ENCODE peak calls at places on chromosomes 7 and 10, in five cellular contexts. U is A549, N is K562, G is GM12878, H is HepG2. S is an unnamed sample.
A peak's percentile ranks its signal among the peaks of the same experiment; 100 is the strongest.

GRCh38 chr7:48090095-48090805 is 1.2 kb downstream of the UPP1 start:
- DNase-seq in U (peak; percentile 41), N (no peak), G (no peak), H (no peak), S (peak; percentile 77)

GRCh38 chr7:7895004-7895650 is 73.5 kb upstream of the GLCCI1 start:
- DNase-seq in U (no peak), N (no peak), G (no peak), H (no peak), S (no peak)

GRCh38 chr10:74011762-74012161 is 13.8 kb downstream of the VCL start:
- DNase-seq in U (peak; percentile 46), N (no peak), G (no peak), H (no peak), S (no peak)

GRCh38 chr7:37921876-37922275 is 1.4 kb downstream of the EPDR1 start:
- DNase-seq in U (no peak), N (no peak), G (no peak), H (no peak), S (no peak)

GRCh38 chr10:86706401-86706841 is 38.1 kb downstream of the LDB3 start:
- DNase-seq in U (no peak), N (no peak), G (no peak), H (no peak), S (no peak)

GRCh38 chr7:128172151-128172550 is 68.9 kb upstream of the LEP start:
- DNase-seq in U (no peak), N (no peak), G (no peak), H (no peak), S (peak; percentile 41)

GRCh38 chr7:6276911-6277408 is 4.5 kb upstream of the CYTH3 start:
- DNase-seq in U (no peak), N (no peak), G (no peak), H (no peak), S (no peak)

GRCh38 chr7:5423272-5423843 is at the start of gene TNRC18:
- DNase-seq in U (no peak), N (peak; percentile 50), G (no peak), H (no peak), S (no peak)

GRCh38 chr10:99276848-99277486 is 41.3 kb upstream of the HPSE2 start:
- DNase-seq in U (peak; percentile 56), N (peak; percentile 6), G (no peak), H (peak; percentile 17), S (peak; percentile 57)

GRCh38 chr7:132528695-132529094 is 47.6 kb downstream of the PLXNA4 start:
- DNase-seq in U (no peak), N (no peak), G (no peak), H (no peak), S (no peak)

GRCh38 chr10:110153396-110153795 is 54.0 kb upstream of the MXI1 start:
- DNase-seq in U (no peak), N (no peak), G (no peak), H (no peak), S (no peak)

GRCh38 chr7:4727914-4728705 is 46.0 kb downstream of the FOXK1 start:
- DNase-seq in U (no peak), N (no peak), G (no peak), H (no peak), S (no peak)

DNA sequence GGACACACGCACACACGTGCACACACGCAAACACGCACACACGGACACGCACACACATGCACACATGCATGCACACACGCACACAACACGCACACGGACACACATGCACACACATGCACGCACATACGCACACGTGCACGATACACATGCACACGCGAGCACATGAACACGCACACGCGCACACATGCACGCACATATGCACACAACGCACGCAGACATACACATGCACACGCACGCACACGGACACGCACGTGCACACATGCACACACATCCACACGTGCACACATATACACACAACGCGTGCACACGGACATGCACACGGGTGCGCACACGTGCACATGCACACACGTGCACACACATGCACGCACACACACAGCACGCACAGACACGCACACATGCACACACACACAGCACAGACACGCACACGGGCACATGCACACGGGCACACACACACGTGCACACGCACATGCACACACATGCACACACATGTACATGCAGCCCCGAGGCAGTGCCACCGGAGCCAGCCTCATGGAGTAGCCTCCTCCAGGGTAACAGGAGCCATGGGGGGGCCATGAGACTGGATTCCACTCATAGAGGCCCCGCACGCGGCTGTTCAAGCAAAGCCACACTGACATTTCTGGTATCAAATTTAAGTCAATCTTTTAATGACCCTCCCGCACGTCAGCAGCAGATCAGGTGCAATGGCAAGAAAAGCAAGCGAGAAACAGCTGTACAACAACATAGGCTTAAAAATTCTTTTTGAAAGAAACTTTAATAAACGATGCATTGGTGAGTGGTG is 17.2 kb upstream of the GPER1 start:
- DNase-seq in U (peak; percentile 16), N (no peak), G (no peak), H (no peak), S (no peak)
- TF ChIP-seq JUNB in U (no peak), N (no peak), G (no peak), H (no peak), S (no peak)

GRCh38 chr10:84177541-84178386 is 4.2 kb downstream of the GPR15LG start:
- DNase-seq in U (no peak), N (no peak), G (no peak), H (no peak), S (no peak)

GRCh38 chr10:84175436-84175835 is 1.8 kb downstream of the GPR15LG start:
- DNase-seq in U (no peak), N (no peak), G (no peak), H (no peak), S (no peak)

GRCh38 chr10:84178387-84178697 is 4.7 kb downstream of the GPR15LG start:
- DNase-seq in U (no peak), N (no peak), G (no peak), H (no peak), S (no peak)

GRCh38 chr10:84176351-84176750 is 2.8 kb downstream of the GPR15LG start:
- DNase-seq in U (no peak), N (no peak), G (no peak), H (no peak), S (no peak)

DNA sequence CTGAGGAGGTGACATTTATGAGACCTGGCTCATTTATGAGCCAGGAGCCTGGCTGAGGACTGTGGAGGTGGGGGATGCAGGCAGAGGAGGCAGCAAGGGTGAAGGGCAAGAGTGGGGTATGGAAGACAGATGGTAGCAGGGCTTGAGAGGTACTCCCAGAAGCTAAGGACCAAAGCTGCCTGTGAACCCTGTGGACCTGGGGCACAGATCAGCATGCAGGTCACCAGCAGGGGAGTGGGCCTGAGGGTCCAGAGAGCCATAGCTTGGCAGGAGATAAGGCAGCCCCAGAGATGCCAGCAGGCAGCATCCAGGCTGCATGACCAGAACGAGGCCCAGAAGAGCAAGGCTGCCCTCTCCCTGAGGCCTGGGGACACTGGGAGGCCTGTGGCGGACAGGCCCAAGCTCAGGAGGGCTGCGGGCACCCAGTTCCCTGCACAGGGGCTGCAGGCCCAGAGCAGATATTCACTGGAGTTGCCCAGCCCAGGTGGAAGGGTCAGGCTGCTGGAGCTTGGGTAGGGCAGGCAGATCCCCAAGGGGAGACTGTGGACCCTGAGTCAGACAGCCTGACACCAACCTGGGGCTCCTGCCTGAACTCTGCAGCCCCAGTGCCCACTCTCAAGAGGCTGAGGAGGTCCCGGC is 3.4 kb downstream of the GPR15LG start:
- DNase-seq in U (no peak), N (no peak), G (no peak), H (no peak), S (no peak)
- TF ChIP-seq JUNB in U (no peak), N (no peak), G (no peak), H (no peak), S (no peak)

DNA sequence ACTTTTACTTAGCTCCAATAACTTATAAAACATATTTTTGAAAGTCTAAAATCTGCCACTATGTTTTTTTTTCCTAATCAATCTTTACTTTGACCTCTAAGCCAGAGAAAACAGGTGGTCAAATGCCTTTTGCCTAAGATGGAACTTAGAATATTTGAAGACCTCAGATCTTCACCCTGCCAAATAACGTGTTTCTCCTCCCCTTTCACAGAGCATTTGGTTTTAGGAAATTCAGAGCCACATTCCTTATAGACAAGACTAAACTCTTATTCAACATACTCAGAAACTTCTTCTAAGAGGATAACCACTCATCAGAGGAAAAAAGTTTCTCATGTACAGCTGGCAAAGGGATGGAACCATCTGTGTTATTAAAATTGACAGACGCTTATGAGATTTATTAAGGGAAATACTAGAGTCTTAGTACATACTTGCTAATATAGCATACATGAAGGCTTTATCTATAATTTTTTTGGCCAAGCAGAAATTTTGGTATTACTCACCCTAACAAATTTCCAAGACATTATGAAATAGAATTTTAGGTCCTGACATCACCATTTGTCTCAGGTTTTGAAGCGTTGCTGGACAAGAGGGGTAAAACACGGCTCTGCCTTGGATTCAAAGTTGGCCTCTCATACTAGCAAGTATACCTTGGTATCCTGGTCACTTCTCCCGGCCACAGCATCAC is 2.6 kb upstream of the EGFR start:
- DNase-seq in U (no peak), N (no peak), G (no peak), H (no peak), S (no peak)
- TF ChIP-seq JUNB in U (no peak), N (no peak), G (no peak), H (no peak), S (no peak)

GRCh38 chr10:97888641-97889262 is 39.1 kb downstream of the GOLGA7B start:
- DNase-seq in U (peak; percentile 74), N (peak; percentile 43), G (no peak), H (no peak), S (peak; percentile 56)

GRCh38 chr10:97888134-97888533 is 38.5 kb downstream of the GOLGA7B start:
- DNase-seq in U (no peak), N (no peak), G (no peak), H (no peak), S (no peak)

GRCh38 chr10:97883092-97883485 is 33.4 kb downstream of the GOLGA7B start:
- DNase-seq in U (no peak), N (no peak), G (no peak), H (no peak), S (no peak)

GRCh38 chr10:97887399-97887798 is 37.8 kb downstream of the GOLGA7B start:
- DNase-seq in U (no peak), N (peak; percentile 29), G (no peak), H (no peak), S (no peak)

GRCh38 chr10:97886264-97886663 is 36.6 kb downstream of the GOLGA7B start:
- DNase-seq in U (no peak), N (no peak), G (no peak), H (no peak), S (no peak)
- TF ChIP-seq JUNB in U (no peak), N (no peak), G (no peak), H (no peak), S (no peak)

GRCh38 chr7:99733448-99733847 is 1.5 kb downstream of the CYP3A7 start:
- DNase-seq in U (peak; percentile 29), N (peak; percentile 49), G (no peak), H (peak; percentile 42), S (peak; percentile 62)
- TF ChIP-seq JUNB in U (no peak), N (no peak), G (no peak), H (no peak), S (no peak)

DNA sequence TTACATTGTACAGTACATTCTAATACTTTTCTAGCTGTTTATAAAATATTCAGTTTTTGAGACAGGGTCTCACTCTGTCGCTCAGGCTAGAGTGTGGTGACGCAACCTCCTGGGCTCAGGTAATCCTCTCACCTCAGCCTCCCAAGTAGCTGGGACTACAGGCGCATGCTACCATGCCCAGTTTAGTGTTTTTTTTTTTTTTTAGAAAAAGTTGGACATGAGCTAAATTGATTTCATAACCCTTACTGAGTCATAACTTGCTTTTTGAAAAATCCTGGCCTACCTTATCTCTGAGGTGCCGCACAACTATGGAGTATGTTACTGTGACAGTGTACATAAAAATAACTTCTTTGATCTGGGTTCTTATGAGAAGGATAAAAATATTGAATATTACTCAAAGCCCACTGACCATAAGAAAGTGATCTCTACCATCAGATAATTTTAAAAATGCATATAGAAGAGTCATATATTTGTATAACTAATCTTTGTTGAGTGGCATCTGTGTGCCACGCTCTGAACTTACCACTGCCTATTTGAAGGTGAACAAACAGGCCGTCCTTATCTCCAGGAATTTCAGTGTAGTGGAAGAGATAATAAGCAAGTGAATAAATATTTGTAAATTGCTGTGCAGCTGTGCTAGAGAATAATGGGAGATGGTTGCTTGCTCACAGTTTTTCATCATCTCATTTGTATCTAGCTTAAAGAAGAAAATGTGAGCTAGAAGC is 73.2 kb downstream of the PPP1R9A start:
- DNase-seq in U (peak; percentile 48), N (no peak), G (no peak), H (peak; percentile 94), S (no peak)
- TF ChIP-seq JUNB in U (no peak), N (no peak), G (no peak), H (no peak), S (no peak)